ENCODE peak calls at places on chromosome 14, in six cellular contexts. V is ovary, K is GM23248, R is caudate nucleus, Y is right lobe of liver, Z is PC-3. L is an unnamed sample.
A peak's percentile ranks its signal among the peaks of the same experiment; 100 is the strongest.

GRCh38 chr14:105439179-105439578 is 19.6 kb downstream of the MTA1 start:
- DNase-seq in V (no peak), K (no peak), R (no peak), Y (no peak), Z (no peak), L (no peak)

GRCh38 chr14:30790827-30791226 is 83.5 kb upstream of the COCH start:
- DNase-seq in V (no peak), K (no peak), R (no peak), Y (no peak), Z (peak; percentile 40), L (no peak)

GRCh38 chr14:33709286-33709685 is 241.6 kb downstream of the EGLN3 start:
- DNase-seq in V (no peak), K (peak; percentile 12), R (no peak), Y (no peak), Z (no peak), L (no peak)

GRCh38 chr14:77037886-77038511 is 9.5 kb upstream of the IRF2BPL start:
- DNase-seq in V (peak; percentile 33), K (peak; percentile 61), R (no peak), Y (no peak), Z (peak; percentile 94), L (no peak)

GRCh38 chr14:93343797-93344196 is 3.2 kb upstream of the COX8C start:
- DNase-seq in V (no peak), K (no peak), R (no peak), Y (no peak), Z (no peak), L (peak; percentile 10)

GRCh38 chr14:23406244-23406643 is 1.8 kb downstream of the MYH6 start:
- DNase-seq in V (no peak), K (no peak), R (peak; percentile 3), Y (no peak), Z (no peak), L (peak; percentile 24)

GRCh38 chr14:22427771-22428228 is 161.2 kb downstream of the DAD1 start:
- DNase-seq in V (peak; percentile 52), K (peak; percentile 87), R (no peak), Y (no peak), Z (no peak), L (peak; percentile 90)

GRCh38 chr14:61893371-61893940 is 131.2 kb downstream of the SNAPC1 start:
- DNase-seq in V (no peak), K (no peak), R (no peak), Y (no peak), Z (no peak), L (no peak)

GRCh38 chr14:86683525-86683924 is 1153.6 kb downstream of the FLRT2 start:
- DNase-seq in V (no peak), K (no peak), R (no peak), Y (no peak), Z (no peak), L (no peak)

GRCh38 chr14:89165810-89166209 is 251.2 kb downstream of the FOXN3 start:
- DNase-seq in V (no peak), K (no peak), R (no peak), Y (no peak), Z (no peak), L (no peak)

GRCh38 chr14:76580399-76580798 is 180.9 kb upstream of the VASH1 start:
- DNase-seq in V (no peak), K (no peak), R (no peak), Y (no peak), Z (no peak), L (no peak)

GRCh38 chr14:65098586-65098985 is 3.7 kb downstream of the MAX start:
- DNase-seq in V (no peak), K (peak; percentile 62), R (no peak), Y (no peak), Z (no peak), L (no peak)

GRCh38 chr14:104341532-104342434 is 203.4 kb downstream of the KIF26A start:
- DNase-seq in V (peak; percentile 58), K (peak; percentile 15), R (no peak), Y (peak; percentile 66), Z (peak; percentile 79), L (peak; percentile 91)

GRCh38 chr14:35333347-35333730 is 41.2 kb downstream of the PSMA6 start:
- DNase-seq in V (no peak), K (no peak), R (no peak), Y (no peak), Z (no peak), L (no peak)

GRCh38 chr14:93017898-93018297 is 94.9 kb downstream of the CHGA start:
- DNase-seq in V (no peak), K (no peak), R (no peak), Y (no peak), Z (no peak), L (no peak)

GRCh38 chr14:68449565-68450295 is 343.1 kb downstream of the ZFP36L1 start:
- DNase-seq in V (no peak), K (no peak), R (no peak), Y (no peak), Z (no peak), L (peak; percentile 77)

GRCh38 chr14:105465209-105466031 is 9.2 kb upstream of the CRIP2 start:
- DNase-seq in V (no peak), K (no peak), R (no peak), Y (no peak), Z (peak; percentile 38), L (peak; percentile 85)

GRCh38 chr14:55123101-55123500 is 6.0 kb upstream of the LGALS3 start:
- DNase-seq in V (no peak), K (peak; percentile 94), R (peak; percentile 32), Y (no peak), Z (peak; percentile 76), L (peak; percentile 35)

GRCh38 chr14:65101631-65102440 is 481 bp downstream of the MAX start:
- DNase-seq in V (peak; percentile 32), K (peak; percentile 41), R (no peak), Y (peak; percentile 69), Z (no peak), L (peak; percentile 6)

GRCh38 chr14:23492618-23493272 is 23.2 kb downstream of the NGDN start:
- DNase-seq in V (no peak), K (peak; percentile 53), R (no peak), Y (no peak), Z (no peak), L (no peak)

GRCh38 chr14:102579696-102580551 is 12.5 kb upstream of the RCOR1 start:
- DNase-seq in V (no peak), K (peak; percentile 92), R (no peak), Y (no peak), Z (peak; percentile 81), L (peak; percentile 70)
- H3K27ac ChIP-seq in V (no peak overlapping the region), K (peak overlapping the region; percentile 89), R (no peak overlapping the region), Y (no peak overlapping the region), Z (peak overlapping the region; percentile 36), L (peak overlapping the region; percentile 59)

GRCh38 chr14:99094901-99095300 is 177.1 kb downstream of the BCL11B start:
- DNase-seq in V (no peak), K (no peak), R (no peak), Y (no peak), Z (no peak), L (no peak)
- H3K27ac ChIP-seq in V (no peak overlapping the region), K (no peak overlapping the region), R (no peak overlapping the region), Y (no peak overlapping the region), Z (no peak overlapping the region), L (no peak overlapping the region)

DNA sequence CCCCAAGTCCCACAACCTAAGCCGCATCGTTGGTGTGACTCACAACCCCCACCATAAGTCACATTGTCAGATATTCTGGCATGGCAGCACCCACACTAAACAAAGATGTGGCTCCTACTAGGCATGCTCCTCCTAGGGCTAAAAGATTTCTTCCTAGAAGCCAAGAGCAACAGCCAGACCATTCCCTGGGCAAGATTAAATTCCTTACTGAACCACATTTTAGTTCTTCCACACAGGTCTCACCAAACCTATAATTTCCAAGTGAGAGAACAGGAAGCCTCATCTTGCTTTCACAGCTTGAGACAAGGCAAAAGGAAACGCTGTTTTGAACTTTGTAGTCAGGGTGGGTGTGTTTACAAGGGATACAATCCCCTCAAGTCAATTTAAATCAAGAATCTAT is 632.8 kb downstream of the DIO2 start:
- DNase-seq in V (no peak), K (no peak), R (no peak), Y (no peak), Z (no peak), L (peak; percentile 90)
- H3K27ac ChIP-seq in V (no peak overlapping the region), K (no peak overlapping the region), R (no peak overlapping the region), Y (no peak overlapping the region), Z (no peak overlapping the region), L (no peak overlapping the region)

GRCh38 chr14:81385824-81386223 is 14.3 kb downstream of the STON2 start:
- DNase-seq in V (no peak), K (no peak), R (no peak), Y (no peak), Z (no peak), L (no peak)
- H3K27ac ChIP-seq in V (no peak overlapping the region), K (no peak overlapping the region), R (no peak overlapping the region), Y (no peak overlapping the region), Z (no peak overlapping the region), L (no peak overlapping the region)

DNA sequence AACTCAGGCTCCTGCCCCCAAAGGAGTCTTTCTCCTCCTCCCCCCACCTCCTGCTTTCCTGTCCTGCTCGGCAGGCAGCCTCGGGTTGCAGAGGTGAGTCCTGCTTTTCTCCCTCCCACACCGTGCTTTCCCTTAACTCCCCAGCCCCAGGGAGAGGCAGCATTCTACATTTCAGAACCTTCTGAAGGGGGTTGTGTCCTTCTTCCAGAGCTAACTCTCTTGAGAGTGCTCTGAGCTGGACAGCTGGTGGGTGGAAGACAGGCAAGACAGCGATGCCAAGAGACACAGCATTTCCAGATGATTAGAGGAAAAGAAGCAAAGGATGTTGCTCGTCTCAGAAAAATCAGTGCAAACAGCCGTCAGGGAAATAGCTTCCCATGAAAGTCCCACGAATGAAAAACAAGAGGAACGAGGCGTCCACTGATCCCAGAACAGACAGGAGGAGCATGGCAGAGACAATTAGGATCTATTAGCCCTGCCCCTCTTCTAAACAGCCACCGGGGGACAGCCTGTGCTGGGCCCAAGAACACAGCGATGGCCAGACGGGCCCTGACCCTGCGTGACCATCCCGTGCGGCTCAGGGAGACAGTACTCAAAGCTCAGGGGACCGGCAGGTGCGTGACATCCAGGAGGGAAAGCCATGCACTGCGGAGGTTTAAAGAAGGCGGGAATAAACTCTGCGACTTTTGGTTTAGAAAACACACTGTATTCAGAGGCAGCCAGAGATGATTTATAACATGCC is 216.5 kb upstream of the RTL1 start:
- DNase-seq in V (no peak), K (peak; percentile 10), R (no peak), Y (no peak), Z (no peak), L (peak; percentile 7)
- H3K27ac ChIP-seq in V (no peak overlapping the region), K (no peak overlapping the region), R (no peak overlapping the region), Y (no peak overlapping the region), Z (no peak overlapping the region), L (peak overlapping the region; percentile 61)

GRCh38 chr14:63692309-63693020 is 35.4 kb downstream of the SGPP1 start:
- DNase-seq in V (no peak), K (peak; percentile 10), R (no peak), Y (no peak), Z (no peak), L (no peak)
- H3K27ac ChIP-seq in V (no peak overlapping the region), K (no peak overlapping the region), R (no peak overlapping the region), Y (no peak overlapping the region), Z (no peak overlapping the region), L (no peak overlapping the region)